ENCODE peak calls at places on chromosome 1, in eight cellular contexts. O is IMR-90, E is astrocyte of the spinal cord, Z is AG09309, Q is AG04450, I is AG10803, H is adrenal gland, T is cardiac fibroblast. K is an unnamed sample.

GRCh38 chr1:24849653-24850295 is 80.3 kb downstream of the RUNX3 start:
- DNase-seq in T (peak), O (peak), Q (no peak), I (peak), Z (no peak), E (no peak), H (no peak), K (no peak)

GRCh38 chr1:33841516-33841915 is 22.4 kb upstream of the HMGB4 start:
- DNase-seq in E (no peak), Q (no peak), T (no peak), Z (peak), I (peak), O (no peak), H (no peak), K (no peak)

GRCh38 chr1:7335224-7335879 is 435.7 kb upstream of the VAMP3 start:
- DNase-seq in O (peak), T (no peak), H (no peak), Z (no peak), Q (no peak), E (no peak), I (no peak), K (no peak)

GRCh38 chr1:204296431-204296988 is 63.2 kb downstream of the PLEKHA6 start:
- DNase-seq in E (peak), Q (peak), O (peak), T (peak), Z (peak), I (peak), H (no peak), K (no peak)

GRCh38 chr1:12153181-12153785 is 13.5 kb upstream of the TNFRSF1B start:
- DNase-seq in H (peak), Q (peak), E (peak), O (peak), I (peak), Z (peak), T (peak), K (no peak)

GRCh38 chr1:211734359-211734758 is 58.9 kb upstream of the NEK2 start:
- DNase-seq in O (no peak), I (no peak), T (no peak), Z (no peak), H (no peak), E (no peak), Q (no peak), K (no peak)

GRCh38 chr1:92404661-92405060 is 82.1 kb downstream of the GFI1 start:
- DNase-seq in E (no peak), H (no peak), O (peak), I (peak), T (no peak), Z (no peak), Q (no peak), K (no peak)

GRCh38 chr1:166730299-166730888 is 108.9 kb upstream of the POGK start:
- DNase-seq in H (no peak), Q (no peak), E (no peak), T (no peak), O (no peak), Z (no peak), I (peak), K (no peak)

GRCh38 chr1:7199077-7199779 is 414.0 kb downstream of the CAMTA1 start:
- DNase-seq in I (no peak), Z (no peak), O (no peak), T (no peak), H (no peak), Q (no peak), E (peak), K (no peak)

GRCh38 chr1:99758073-99758511 is 8.3 kb downstream of the FRRS1 start:
- DNase-seq in Z (no peak), I (peak), E (no peak), T (no peak), H (no peak), Q (no peak), O (no peak), K (no peak)

GRCh38 chr1:167617100-167617949 is 12.7 kb upstream of the RCSD1 start:
- DNase-seq in I (peak), E (peak), O (peak), T (peak), Z (no peak), Q (no peak), H (peak), K (no peak)

GRCh38 chr1:77313491-77313890 is 31.7 kb downstream of the AK5 start:
- DNase-seq in E (no peak), Z (no peak), T (peak), O (peak), H (peak), Q (no peak), I (no peak), K (no peak)

GRCh38 chr1:221292652-221293051 is 413.4 kb downstream of the HLX start:
- DNase-seq in H (no peak), I (no peak), Z (no peak), E (no peak), Q (no peak), T (no peak), O (no peak), K (no peak)

GRCh38 chr1:36728051-36728450 is 245.3 kb upstream of the CSF3R start:
- DNase-seq in H (no peak), E (no peak), I (no peak), Q (no peak), Z (no peak), O (no peak), T (no peak), K (no peak)

GRCh38 chr1:9544926-9545325 is 5.7 kb downstream of the SLC25A33 start:
- DNase-seq in E (no peak), Q (no peak), H (no peak), O (no peak), I (no peak), Z (no peak), T (no peak), K (no peak)

GRCh38 chr1:9539829-9540550 is 725 bp downstream of the SLC25A33 start:
- DNase-seq in I (peak), Q (no peak), E (peak), T (peak), Z (no peak), O (peak), H (peak), K (no peak)

GRCh38 chr1:9539165-9539828 is at the start of gene SLC25A33:
- DNase-seq in T (peak), H (peak), O (peak), Q (peak), Z (peak), E (peak), I (peak), K (peak)

GRCh38 chr1:9538669-9539164 is 548 bp upstream of the SLC25A33 start:
- DNase-seq in Q (no peak), T (no peak), Z (no peak), I (no peak), H (no peak), O (no peak), E (no peak), K (no peak)

GRCh38 chr1:9542425-9542824 is 3.2 kb downstream of the SLC25A33 start:
- DNase-seq in Q (no peak), Z (peak), I (peak), E (peak), O (peak), T (peak), H (no peak), K (peak)
- H3K4me3 ChIP-seq in Q (no peak), Z (no peak), I (no peak), E (no peak), O (no peak), T (no peak), H (no peak), K (no peak)

DNA sequence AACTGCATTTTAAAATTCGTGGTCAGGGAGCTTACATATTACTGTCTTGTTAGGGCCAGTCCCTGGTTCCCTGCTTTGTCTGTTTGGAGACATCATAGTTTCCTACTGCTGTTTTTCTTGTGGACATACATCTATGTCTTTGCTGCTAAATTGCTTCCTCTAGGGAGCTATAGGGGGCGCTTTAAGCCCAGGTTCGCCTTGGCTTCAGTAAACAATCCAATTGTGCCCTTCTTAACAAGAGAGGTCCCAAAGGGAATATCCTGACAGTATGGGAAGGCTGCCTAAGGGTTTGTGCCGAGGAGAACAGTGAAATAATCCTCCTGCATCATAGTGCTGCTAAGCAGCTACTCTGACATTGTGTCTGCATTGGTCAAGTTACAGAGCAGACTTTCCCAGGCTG is 112.5 kb downstream of the USH2A start:
- DNase-seq in E (peak), T (peak), Z (no peak), I (peak), H (peak), Q (peak), O (peak), K (no peak)
- TF ChIP-seq CTCF in E (peak), T (peak), Z (peak), I (peak), H (peak), Q (peak), O (peak), K (peak)

GRCh38 chr1:193590102-193590501 is 403.7 kb upstream of the B3GALT2 start:
- DNase-seq in Z (no peak), O (no peak), E (no peak), T (no peak), H (peak), I (no peak), Q (no peak), K (no peak)

GRCh38 chr1:193592325-193592724 is 405.9 kb upstream of the B3GALT2 start:
- DNase-seq in Z (no peak), Q (no peak), T (no peak), O (no peak), I (no peak), H (no peak), E (no peak), K (no peak)

GRCh38 chr1:193589597-193590040 is 403.2 kb upstream of the B3GALT2 start:
- DNase-seq in Q (peak), Z (no peak), E (peak), I (no peak), O (peak), T (peak), H (peak), K (peak)

GRCh38 chr1:193593355-193593874 is 407.0 kb upstream of the B3GALT2 start:
- DNase-seq in T (no peak), Z (no peak), H (no peak), Q (no peak), O (no peak), E (no peak), I (no peak), K (no peak)
- H3K4me3 ChIP-seq in T (no peak), Z (no peak), H (no peak), Q (no peak), O (no peak), E (no peak), I (no peak), K (no peak)

GRCh38 chr1:55035904-55036303 is 3.4 kb upstream of the PCSK9 start:
- DNase-seq in Q (no peak), T (no peak), I (no peak), H (no peak), E (no peak), O (no peak), Z (no peak), K (no peak)
- TF ChIP-seq CTCF in Q (no peak), T (no peak), I (peak), H (no peak), E (no peak), O (no peak), Z (no peak), K (no peak)

DNA sequence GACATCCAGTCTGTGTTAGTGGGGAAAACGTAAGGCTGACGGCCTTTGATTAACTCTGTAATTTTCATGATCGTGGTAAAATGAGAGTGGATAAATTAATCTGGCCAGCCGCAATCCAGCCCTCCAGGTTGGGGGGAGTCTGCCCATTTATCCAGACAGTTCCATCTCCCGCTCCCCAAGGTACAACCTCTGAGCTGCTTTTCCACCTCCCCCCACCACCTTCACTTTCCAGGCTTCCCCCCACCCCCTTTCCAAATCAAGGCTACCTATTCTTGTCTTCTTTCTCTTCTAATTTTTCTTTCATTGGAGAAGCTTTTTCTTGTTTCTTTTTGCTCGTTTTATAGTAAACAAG is 6.0 kb downstream of the MIER1 start:
- DNase-seq in Q (no peak), Z (no peak), I (no peak), E (no peak), T (no peak), H (no peak), O (no peak), K (no peak)
- H3K4me3 ChIP-seq in Q (peak), Z (peak), I (peak), E (peak), T (peak), H (peak), O (peak), K (peak)

K was measured in astrocyte of the cerebellum.